ENCODE peak calls at places on chromosomes 7 and 10, in nine cellular contexts. I is A549; Q is naive thymus-derived CD4-positive, alpha-beta T cell; X is ACHN; A is caudate nucleus; J is activated T-cell treated with anti-CD3 and anti-CD28 coated beads for 1 hour; T is GF-D8; Y is HEK293T; R is osteocyte. V is an unnamed sample.

GRCh38 chr7:16697507-16698199 is 51.7 kb downstream of the BZW2 start:
- DNase-seq in I (no peak), Q (no peak), X (no peak), A (no peak), J (no peak), T (no peak), Y (no peak), R (no peak), V (no peak)

GRCh38 chr10:113058175-113058961 is 108.3 kb downstream of the TCF7L2 start:
- DNase-seq in I (no peak), Q (no peak), X (no peak), A (no peak), J (no peak), T (no peak), Y (no peak), R (no peak), V (peak; percentile 65)

GRCh38 chr7:132239422-132239994 is 336.8 kb downstream of the PLXNA4 start:
- DNase-seq in I (no peak), Q (no peak), X (no peak), A (no peak), J (no peak), T (no peak), Y (no peak), R (no peak), V (no peak)

GRCh38 chr10:59684006-59684405 is 25.6 kb downstream of the SLC16A9 start:
- DNase-seq in I (no peak), Q (no peak), X (no peak), A (no peak), J (no peak), T (no peak), Y (no peak), R (no peak), V (no peak)

GRCh38 chr7:39272111-39272510 is 294.1 kb upstream of the YAE1 start:
- DNase-seq in I (no peak), Q (no peak), X (no peak), A (no peak), J (no peak), T (no peak), Y (no peak), R (no peak), V (no peak)

GRCh38 chr10:131876543-131876942 is 24.3 kb upstream of the PPP2R2D start:
- DNase-seq in I (no peak), Q (no peak), X (no peak), A (no peak), J (no peak), T (no peak), Y (no peak), R (no peak), V (no peak)

GRCh38 chr10:77117501-77117900 is 520.1 kb downstream of the KCNMA1 start:
- DNase-seq in I (no peak), Q (no peak), X (no peak), A (no peak), J (no peak), T (no peak), Y (no peak), R (no peak), V (no peak)

GRCh38 chr10:13787015-13787421 is 200.3 kb downstream of the PRPF18 start:
- DNase-seq in I (no peak), Q (peak; percentile 91), X (peak; percentile 82), A (peak; percentile 18), J (peak; percentile 52), T (no peak), Y (no peak), R (no peak), V (no peak)

GRCh38 chr7:134905375-134905774 is 80.9 kb upstream of the AGBL3 start:
- DNase-seq in I (no peak), Q (no peak), X (peak; percentile 24), A (no peak), J (no peak), T (peak; percentile 33), Y (no peak), R (no peak), V (no peak)

GRCh38 chr7:159097661-159098423 is 46.8 kb downstream of the VIPR2 start:
- DNase-seq in I (no peak), Q (no peak), X (no peak), A (no peak), J (no peak), T (no peak), Y (no peak), R (peak; percentile 81), V (peak; percentile 8)

GRCh38 chr7:100200693-100201092 is 19.1 kb upstream of the PVRIG start:
- DNase-seq in I (no peak), Q (no peak), X (no peak), A (no peak), J (no peak), T (no peak), Y (no peak), R (no peak), V (no peak)

GRCh38 chr7:28958946-28959417 is 852 bp upstream of the TRIL start:
- DNase-seq in I (no peak), Q (no peak), X (no peak), A (no peak), J (no peak), T (no peak), Y (no peak), R (no peak), V (no peak)

GRCh38 chr7:138091073-138091472 is 14.8 kb downstream of the AKR1D1 start:
- DNase-seq in I (no peak), Q (no peak), X (no peak), A (no peak), J (no peak), T (no peak), Y (no peak), R (no peak), V (peak; percentile 26)

GRCh38 chr7:129665013-129665401 is 53.5 kb downstream of the NRF1 start:
- DNase-seq in I (peak; percentile 38), Q (no peak), X (peak; percentile 100), A (no peak), J (no peak), T (no peak), Y (no peak), R (no peak), V (no peak)

GRCh38 chr7:128919881-128920789 is 9.6 kb upstream of the KCP start:
- DNase-seq in I (no peak), Q (no peak), X (peak; percentile 69), A (peak; percentile 48), J (no peak), T (no peak), Y (no peak), R (no peak), V (no peak)

GRCh38 chr10:109456566-109457361 is 466.5 kb downstream of the XPNPEP1 start:
- DNase-seq in I (no peak), Q (no peak), X (no peak), A (no peak), J (no peak), T (no peak), Y (no peak), R (peak; percentile 84), V (peak; percentile 28)

GRCh38 chr10:74967850-74968620 is 141.6 kb downstream of the KAT6B start:
- DNase-seq in I (no peak), Q (peak; percentile 44), X (no peak), A (no peak), J (no peak), T (peak; percentile 44), Y (no peak), R (no peak), V (no peak)

GRCh38 chr10:102112210-102112817 is 7.9 kb downstream of the LDB1 start:
- DNase-seq in I (no peak), Q (no peak), X (peak; percentile 19), A (no peak), J (no peak), T (no peak), Y (no peak), R (no peak), V (no peak)

GRCh38 chr10:103451871-103452713 is at the start of gene CALHM2:
- DNase-seq in I (peak; percentile 61), Q (peak; percentile 38), X (peak; percentile 52), A (peak; percentile 45), J (peak; percentile 56), T (peak; percentile 4), Y (no peak), R (no peak), V (no peak)

GRCh38 chr7:101632641-101633040 is 3.5 kb upstream of the MYL10 start:
- DNase-seq in I (no peak), Q (no peak), X (no peak), A (no peak), J (no peak), T (no peak), Y (no peak), R (no peak), V (no peak)

GRCh38 chr7:142614116-142614515 is 135.2 kb upstream of the PRSS1 start:
- DNase-seq in I (no peak), Q (no peak), X (no peak), A (no peak), J (no peak), T (no peak), Y (no peak), R (no peak), V (no peak)

GRCh38 chr7:77242535-77242934 is 42.9 kb upstream of the FGL2 start:
- DNase-seq in I (no peak), Q (no peak), X (no peak), A (no peak), J (no peak), T (no peak), Y (no peak), R (no peak), V (no peak)

GRCh38 chr7:111138196-111138569 is 47.3 kb downstream of the LRRN3 start:
- DNase-seq in I (no peak), Q (peak; percentile 61), X (peak; percentile 47), A (peak; percentile 16), J (no peak), T (no peak), Y (no peak), R (no peak), V (no peak)

GRCh38 chr10:122830965-122831353 is 14.7 kb downstream of the CUZD1 start:
- DNase-seq in I (no peak), Q (no peak), X (no peak), A (no peak), J (no peak), T (no peak), Y (no peak), R (no peak), V (no peak)

GRCh38 chr10:116470768-116471415 is 43.2 kb downstream of the PNLIPRP3 start:
- DNase-seq in I (peak; percentile 37), Q (no peak), X (peak; percentile 72), A (no peak), J (no peak), T (no peak), Y (peak; percentile 60), R (no peak), V (peak; percentile 42)

GRCh38 chr7:3549598-3549997 is 248.5 kb downstream of the SDK1 start:
- DNase-seq in I (no peak), Q (no peak), X (no peak), A (no peak), J (no peak), T (no peak), Y (no peak), R (no peak), V (no peak)

GRCh38 chr7:139297795-139298194 is 43.3 kb upstream of the FMC1 start:
- DNase-seq in I (no peak), Q (no peak), X (no peak), A (no peak), J (no peak), T (no peak), Y (no peak), R (no peak), V (no peak)